ENCODE peak calls at places on chromosomes 3 and 15, in nine cellular contexts. B is activated T-cell treated with anti-CD3 and anti-CD28 coated beads for 48 hours; M is pons; F is glutamatergic neuron; H is central memory CD4-positive, alpha-beta T cell; X is fibroblast of the aortic adventitia; G is NCI-H1092 treated with DMSO at 0.1 percent for 48 hours; I is MV-4-11; J is activated B cell treated with CpG ODN at 0.5 μM for 24 hours. O is an unnamed sample.

GRCh38 chr3:11609481-11609880 is 34.2 kb downstream of the VGLL4 start:
- DNase-seq in B (no peak), M (no peak), F (no peak), H (no peak), X (no peak), G (no peak), I (no peak), J (no peak), O (no peak)

GRCh38 chr3:183295211-183295610 is 42.2 kb downstream of the B3GNT5 start:
- DNase-seq in B (no peak), M (peak; percentile 59), F (no peak), H (no peak), X (peak; percentile 95), G (no peak), I (peak; percentile 97), J (no peak), O (no peak)

GRCh38 chr15:78915341-78916087 is 29.3 kb downstream of the CTSH start:
- DNase-seq in B (no peak), M (peak; percentile 90), F (no peak), H (no peak), X (peak; percentile 66), G (no peak), I (peak; percentile 98), J (no peak), O (no peak)

GRCh38 chr3:32438596-32439344 is 47.1 kb downstream of the CMTM7 start:
- DNase-seq in B (no peak), M (no peak), F (no peak), H (no peak), X (peak; percentile 18), G (no peak), I (no peak), J (no peak), O (no peak)

GRCh38 chr3:63960048-63960711 is 48.0 kb upstream of the SCAANT1 start:
- DNase-seq in B (no peak), M (peak; percentile 69), F (no peak), H (no peak), X (peak; percentile 82), G (no peak), I (peak; percentile 44), J (no peak), O (peak; percentile 61)

GRCh38 chr3:81743096-81744025 is 18.1 kb downstream of the GBE1 start:
- DNase-seq in B (no peak), M (no peak), F (no peak), H (no peak), X (peak; percentile 99), G (no peak), I (peak; percentile 30), J (no peak), O (no peak)

GRCh38 chr15:31472636-31473383 is 146.2 kb downstream of the KLF13 start:
- DNase-seq in B (no peak), M (peak; percentile 16), F (no peak), H (peak; percentile 64), X (peak; percentile 56), G (no peak), I (no peak), J (no peak), O (no peak)

GRCh38 chr3:186931487-186932280 is 1.4 kb downstream of the ST6GAL1 start:
- DNase-seq in B (peak; percentile 73), M (no peak), F (peak; percentile 47), H (peak; percentile 77), X (peak; percentile 32), G (peak; percentile 28), I (no peak), J (peak; percentile 35), O (peak; percentile 69)

GRCh38 chr3:15315003-15315402 is 17.4 kb downstream of the SH3BP5 start:
- DNase-seq in B (no peak), M (no peak), F (no peak), H (no peak), X (peak; percentile 51), G (no peak), I (peak; percentile 92), J (no peak), O (peak; percentile 62)

GRCh38 chr3:72427575-72427974 is 420.7 kb downstream of the SHQ1 start:
- DNase-seq in B (no peak), M (no peak), F (no peak), H (no peak), X (no peak), G (no peak), I (no peak), J (no peak), O (no peak)

GRCh38 chr3:157956850-157957249 is 149.4 kb downstream of the SHOX2 start:
- DNase-seq in B (no peak), M (no peak), F (no peak), H (no peak), X (no peak), G (no peak), I (no peak), J (no peak), O (no peak)

GRCh38 chr15:76185716-76186115 is 125.6 kb downstream of the ETFA start:
- DNase-seq in B (no peak), M (no peak), F (peak; percentile 48), H (no peak), X (peak; percentile 85), G (peak; percentile 19), I (peak; percentile 29), J (no peak), O (no peak)

GRCh38 chr3:46276497-46277099 is 34.3 kb downstream of the CCR3 start:
- DNase-seq in B (peak; percentile 71), M (no peak), F (peak; percentile 46), H (peak; percentile 67), X (no peak), G (peak; percentile 3), I (peak; percentile 65), J (peak; percentile 65), O (peak; percentile 76)

O was measured in aorta.